ENCODE peak calls at places on chromosomes 5 and 9, in four cellular contexts. N is activated B cell treated with CpG ODN at 0.5 μM for 24 hours; B is effector memory CD8-positive, alpha-beta T cell; U is MCF 10A. H is an unnamed sample.

GRCh38 chr5:120960510-120960909 is 496.4 kb downstream of the PRR16 start:
- DNase-seq in N (no peak), B (no peak), U (no peak), H (no peak)

GRCh38 chr5:161002571-161003074 is 150.6 kb upstream of the ATP10B start:
- DNase-seq in N (no peak), B (no peak), U (no peak), H (no peak)

GRCh38 chr9:479316-479715 is 264.7 kb downstream of the DOCK8 start:
- DNase-seq in N (no peak), B (no peak), U (no peak), H (no peak)

GRCh38 chr5:61409568-61409967 is 77.5 kb downstream of the ZSWIM6 start:
- DNase-seq in N (no peak), B (no peak), U (peak; percentile 77), H (peak; percentile 60)

GRCh38 chr5:29550523-29550922 is 1643.0 kb upstream of the CDH6 start:
- DNase-seq in N (no peak), B (no peak), U (no peak), H (no peak)

GRCh38 chr5:150443242-150444075 is 6.1 kb downstream of the RPS14 start:
- DNase-seq in N (no peak), B (no peak), U (peak; percentile 30), H (no peak)

GRCh38 chr5:44603496-44604272 is 205.1 kb upstream of the MRPS30 start:
- DNase-seq in N (no peak), B (no peak), U (peak; percentile 30), H (no peak)

GRCh38 chr9:91073049-91073810 is 271.6 kb downstream of the SYK start:
- DNase-seq in N (no peak), B (no peak), U (no peak), H (no peak)

GRCh38 chr9:113223963-113224362 is 2.6 kb downstream of the SLC31A1 start:
- DNase-seq in N (no peak), B (no peak), U (peak; percentile 52), H (no peak)

GRCh38 chr5:140232731-140233130 is 57.7 kb downstream of the CYSTM1 start:
- DNase-seq in N (no peak), B (no peak), U (no peak), H (no peak)

GRCh38 chr9:77497322-77498198 is 150.6 kb downstream of the GNA14 start:
- DNase-seq in N (no peak), B (no peak), U (no peak), H (no peak)

GRCh38 chr9:133825555-133826198 is 87.5 kb upstream of the SARDH start:
- DNase-seq in N (no peak), B (no peak), U (no peak), H (no peak)

GRCh38 chr5:172771439-172772111 is 580 bp upstream of the DUSP1 start:
- DNase-seq in N (no peak), B (no peak), U (peak; percentile 80), H (no peak)

GRCh38 chr5:35926389-35927051 is 11.9 kb downstream of the CAPSL start:
- DNase-seq in N (no peak), B (peak; percentile 69), U (peak; percentile 67), H (peak; percentile 7)

GRCh38 chr5:158935215-158935614 is 164.5 kb downstream of the EBF1 start:
- DNase-seq in N (no peak), B (no peak), U (no peak), H (no peak)

GRCh38 chr5:10469253-10470030 is 27.8 kb downstream of the ROPN1L start:
- DNase-seq in N (no peak), B (no peak), U (no peak), H (no peak)

GRCh38 chr5:39283231-39283818 is 64.0 kb upstream of the FYB1 start:
- DNase-seq in N (no peak), B (peak; percentile 68), U (peak; percentile 81), H (peak; percentile 7)

GRCh38 chr5:117623042-117623815 is 1048.6 kb upstream of the SEMA6A start:
- DNase-seq in N (no peak), B (no peak), U (peak; percentile 14), H (no peak)

GRCh38 chr5:137296213-137296702 is 202.9 kb downstream of the SPOCK1 start:
- DNase-seq in N (no peak), B (no peak), U (no peak), H (no peak)

GRCh38 chr5:141402553-141403328 is at the start of gene PCDHGA9:
- DNase-seq in N (no peak), B (no peak), U (peak; percentile 43), H (no peak)

GRCh38 chr9:124551472-124552339 is 44.5 kb upstream of the NR5A1 start:
- DNase-seq in N (no peak), B (no peak), U (peak; percentile 59), H (no peak)

GRCh38 chr9:96376926-96377874 is 6.3 kb downstream of the SLC35D2 start:
- DNase-seq in N (no peak), B (no peak), U (peak; percentile 15), H (no peak)

GRCh38 chr5:177601577-177602457 is 1.9 kb downstream of the B4GALT7 start:
- DNase-seq in N (no peak), B (no peak), U (no peak), H (no peak)

GRCh38 chr5:102792705-102793104 is 37.6 kb downstream of the PAM start:
- DNase-seq in N (no peak), B (peak; percentile 4), U (peak; percentile 34), H (no peak)

GRCh38 chr5:95723632-95724369 is 7.3 kb upstream of the RHOBTB3 start:
- DNase-seq in N (no peak), B (no peak), U (no peak), H (no peak)

GRCh38 chr9:137320555-137321384 is 18.7 kb upstream of the NRARP start:
- DNase-seq in N (no peak), B (no peak), U (no peak), H (no peak)

GRCh38 chr5:83538788-83539535 is 67.4 kb downstream of the VCAN start:
- DNase-seq in N (no peak), B (no peak), U (no peak), H (no peak)

GRCh38 chr9:72576087-72576486 is 54.7 kb downstream of the TMC1 start:
- DNase-seq in N (no peak), B (no peak), U (no peak), H (no peak)

GRCh38 chr9:132192728-132193127 is 30.9 kb downstream of the NTNG2 start:
- DNase-seq in N (no peak), B (no peak), U (no peak), H (no peak)

GRCh38 chr9:77827104-77827784 is 179.1 kb upstream of the GNA14 start:
- DNase-seq in N (no peak), B (no peak), U (no peak), H (no peak)

GRCh38 chr9:114612272-114612923 is 1.3 kb downstream of the TMEM268 start:
- DNase-seq in N (no peak), B (no peak), U (no peak), H (no peak)

H was measured in keratinocyte.